ENCODE peak calls at places on chromosomes 13 and 19, in nine cellular contexts. I is NCI-H1092, T is HFFc6, B is NCI-H187, J is progenitor cell of endocrine pancreas, F is left ventricle myocardium inferior, D is NCI-H748 treated with DMSO at 0.1 percent for 48 hours, P is left cardiac atrium, L is transverse colon. N is an unnamed sample.

GRCh38 chr13:41267106-41267505 is 3.7 kb upstream of the MTRF1 start:
- DNase-seq in T (peak), I (no peak), L (no peak), B (no peak), F (no peak), D (no peak), P (no peak), J (no peak), N (no peak)

GRCh38 chr13:98541701-98542203 is 35.2 kb downstream of the STK24 start:
- DNase-seq in F (no peak), I (no peak), L (no peak), B (no peak), T (peak), D (no peak), P (no peak), J (no peak), N (no peak)

GRCh38 chr19:18496167-18496979 is 25.5 kb downstream of the ELL start:
- DNase-seq in L (peak), B (no peak), F (peak), P (no peak), J (no peak), T (peak), I (no peak), D (no peak), N (peak)

GRCh38 chr19:29326351-29326750 is 113.4 kb upstream of the UQCRFS1 start:
- DNase-seq in L (no peak), J (no peak), I (no peak), B (no peak), P (no peak), F (no peak), T (no peak), D (no peak), N (no peak)

GRCh38 chr13:26328326-26328725 is 74.4 kb downstream of the CDK8 start:
- DNase-seq in B (no peak), J (no peak), D (no peak), F (no peak), I (no peak), L (no peak), P (no peak), T (no peak), N (no peak)

GRCh38 chr13:47175172-47175806 is 278.4 kb upstream of the HTR2A start:
- DNase-seq in B (no peak), T (peak), F (no peak), J (no peak), L (no peak), P (no peak), I (no peak), D (no peak), N (no peak)

GRCh38 chr13:94362411-94362909 is 117.0 kb downstream of the DCT start:
- DNase-seq in L (peak), B (peak), F (no peak), I (peak), D (peak), P (peak), T (peak), J (peak), N (peak)

GRCh38 chr13:76620036-76620435 is 266.2 kb downstream of the KCTD12 start:
- DNase-seq in J (no peak), P (no peak), D (no peak), B (no peak), I (no peak), T (no peak), L (no peak), F (no peak), N (no peak)

GRCh38 chr19:30423481-30423880 is 51.3 kb downstream of the ZNF536 start:
- DNase-seq in P (no peak), J (no peak), T (no peak), F (peak), D (no peak), B (no peak), I (no peak), L (no peak), N (no peak)

GRCh38 chr13:70568571-70568970 is 460.3 kb upstream of the KLHL1 start:
- DNase-seq in T (peak), F (no peak), D (peak), B (no peak), I (peak), J (no peak), P (no peak), L (no peak), N (no peak)

GRCh38 chr19:410243-410781 is 1.4 kb upstream of the C2CD4C start:
- DNase-seq in T (no peak), B (no peak), P (no peak), I (no peak), F (no peak), D (no peak), J (no peak), L (no peak), N (no peak)

GRCh38 chr19:30059741-30060140 is 117.7 kb downstream of the URI1 start:
- DNase-seq in B (no peak), D (no peak), T (no peak), P (no peak), I (no peak), L (no peak), J (no peak), F (no peak), N (no peak)

GRCh38 chr19:42479736-42480135 is 37.0 kb upstream of the CXCL17 start:
- DNase-seq in B (no peak), D (no peak), L (no peak), P (no peak), F (no peak), T (no peak), I (no peak), J (no peak), N (no peak)

GRCh38 chr19:46030861-46031550 is 8.2 kb upstream of the PGLYRP1 start:
- DNase-seq in F (no peak), T (no peak), I (no peak), L (no peak), J (no peak), B (no peak), P (no peak), D (no peak), N (no peak)

GRCh38 chr13:24269803-24270202 is 39.6 kb upstream of the C1QTNF9 start:
- DNase-seq in I (no peak), B (no peak), L (no peak), F (no peak), P (no peak), T (no peak), J (no peak), D (no peak), N (no peak)